ENCODE peak calls at places on chromosomes 13 and 19, in four cellular contexts. One of them, this sample, is unnamed.

GRCh38 chr13:41952749-41953148 is 8.2 kb downstream of the VWA8 start:
- DNase-seq in frontal cortex: no peak
- DNase-seq in head of caudate nucleus: no peak
- DNase-seq in progenitor cell of endocrine pancreas: no peak
- DNase-seq in this sample: no peak

GRCh38 chr13:99136427-99136954 is 64.2 kb upstream of the UBAC2 start:
- DNase-seq in progenitor cell of endocrine pancreas: no peak
- DNase-seq in frontal cortex: no peak
- DNase-seq in head of caudate nucleus: no peak
- DNase-seq in this sample: no peak

GRCh38 chr13:34340534-34340933 is 522.6 kb downstream of the RFC3 start:
- DNase-seq in frontal cortex: no peak
- DNase-seq in head of caudate nucleus: no peak
- DNase-seq in progenitor cell of endocrine pancreas: no peak
- DNase-seq in this sample: no peak

GRCh38 chr19:28960986-28961705 is 251.8 kb downstream of the UQCRFS1 start:
- DNase-seq in frontal cortex: no peak
- DNase-seq in head of caudate nucleus: no peak
- DNase-seq in progenitor cell of endocrine pancreas: no peak
- DNase-seq in this sample: no peak

GRCh38 chr19:41327499-41328156 is 17.7 kb downstream of the CCDC97 start:
- DNase-seq in head of caudate nucleus: no peak
- DNase-seq in frontal cortex: no peak
- DNase-seq in progenitor cell of endocrine pancreas: no peak
- DNase-seq in this sample: no peak

GRCh38 chr19:44025217-44025936 is at the start of gene ZNF222:
- DNase-seq in frontal cortex: peak; percentile 74
- DNase-seq in progenitor cell of endocrine pancreas: peak; percentile 43
- DNase-seq in head of caudate nucleus: peak; percentile 86
- DNase-seq in this sample: peak; percentile 67

GRCh38 chr13:29936961-29937360 is 86.5 kb upstream of the UBL3 start:
- DNase-seq in frontal cortex: no peak
- DNase-seq in head of caudate nucleus: no peak
- DNase-seq in progenitor cell of endocrine pancreas: no peak
- DNase-seq in this sample: no peak

GRCh38 chr13:37869756-37870488 is at the start of gene TRPC4:
- DNase-seq in head of caudate nucleus: peak; percentile 57
- DNase-seq in frontal cortex: peak; percentile 27
- DNase-seq in progenitor cell of endocrine pancreas: peak; percentile 49
- DNase-seq in this sample: peak; percentile 35

GRCh38 chr19:49057636-49058234 is at the start of gene CGB7:
- DNase-seq in head of caudate nucleus: peak; percentile 24
- DNase-seq in progenitor cell of endocrine pancreas: peak; percentile 53
- DNase-seq in frontal cortex: peak; percentile 73
- DNase-seq in this sample: no peak

GRCh38 chr13:32216281-32216680 is 98.9 kb downstream of the ZAR1L start:
- DNase-seq in head of caudate nucleus: no peak
- DNase-seq in frontal cortex: no peak
- DNase-seq in progenitor cell of endocrine pancreas: no peak
- DNase-seq in this sample: no peak

GRCh38 chr19:6362351-6362801 is 1.0 kb downstream of the CLPP start:
- DNase-seq in frontal cortex: no peak
- DNase-seq in progenitor cell of endocrine pancreas: no peak
- DNase-seq in head of caudate nucleus: no peak
- DNase-seq in this sample: no peak

GRCh38 chr13:44063467-44063866 is 183.8 kb downstream of the LACC1 start:
- DNase-seq in progenitor cell of endocrine pancreas: no peak
- DNase-seq in frontal cortex: no peak
- DNase-seq in head of caudate nucleus: peak; percentile 23
- DNase-seq in this sample: no peak

GRCh38 chr13:25291691-25292090 is 4.4 kb upstream of the MTMR6 start:
- DNase-seq in frontal cortex: no peak
- DNase-seq in head of caudate nucleus: no peak
- DNase-seq in progenitor cell of endocrine pancreas: no peak
- DNase-seq in this sample: no peak

GRCh38 chr13:49481788-49482187 is 14.0 kb upstream of the PHF11 start:
- DNase-seq in progenitor cell of endocrine pancreas: no peak
- DNase-seq in frontal cortex: no peak
- DNase-seq in head of caudate nucleus: no peak
- DNase-seq in this sample: no peak

GRCh38 chr13:30355405-30355741 is 48.0 kb upstream of the KATNAL1 start:
- DNase-seq in progenitor cell of endocrine pancreas: peak; percentile 22
- DNase-seq in head of caudate nucleus: no peak
- DNase-seq in frontal cortex: no peak
- DNase-seq in this sample: no peak

GRCh38 chr19:28665748-28666147 is 547.2 kb downstream of the UQCRFS1 start:
- DNase-seq in progenitor cell of endocrine pancreas: no peak
- DNase-seq in frontal cortex: no peak
- DNase-seq in head of caudate nucleus: no peak
- DNase-seq in this sample: no peak

GRCh38 chr19:18414504-18415176 is 4.6 kb upstream of the SSBP4 start:
- DNase-seq in progenitor cell of endocrine pancreas: no peak
- DNase-seq in head of caudate nucleus: no peak
- DNase-seq in frontal cortex: no peak
- DNase-seq in this sample: no peak

GRCh38 chr13:104382941-104383340 is 1316.7 kb upstream of the SLC10A2 start:
- DNase-seq in frontal cortex: no peak
- DNase-seq in head of caudate nucleus: no peak
- DNase-seq in progenitor cell of endocrine pancreas: no peak
- DNase-seq in this sample: no peak

GRCh38 chr19:51458899-51459592 is 792 bp upstream of the SIGLEC8 start:
- DNase-seq in frontal cortex: no peak
- DNase-seq in head of caudate nucleus: no peak
- DNase-seq in progenitor cell of endocrine pancreas: no peak
- DNase-seq in this sample: no peak

GRCh38 chr19:7969560-7969949 is 26.1 kb upstream of the TIMM44 start:
- DNase-seq in progenitor cell of endocrine pancreas: no peak
- DNase-seq in frontal cortex: no peak
- DNase-seq in head of caudate nucleus: no peak
- DNase-seq in this sample: no peak

GRCh38 chr19:47582320-47582909 is 9.5 kb upstream of the ZNF541 start:
- DNase-seq in head of caudate nucleus: no peak
- DNase-seq in progenitor cell of endocrine pancreas: no peak
- DNase-seq in frontal cortex: no peak
- DNase-seq in this sample: no peak

GRCh38 chr13:79735228-79735627 is 254.3 kb downstream of the NDFIP2 start:
- DNase-seq in progenitor cell of endocrine pancreas: no peak
- DNase-seq in head of caudate nucleus: no peak
- DNase-seq in frontal cortex: no peak
- DNase-seq in this sample: no peak

GRCh38 chr13:46552888-46553520 is at the start of gene LRCH1:
- DNase-seq in frontal cortex: peak; percentile 84
- DNase-seq in head of caudate nucleus: peak; percentile 67
- DNase-seq in progenitor cell of endocrine pancreas: peak; percentile 66
- DNase-seq in this sample: peak; percentile 83

GRCh38 chr19:34879563-34879962 is 47.1 kb upstream of the ZNF30 start:
- DNase-seq in head of caudate nucleus: no peak
- DNase-seq in progenitor cell of endocrine pancreas: no peak
- DNase-seq in frontal cortex: no peak
- DNase-seq in this sample: no peak

GRCh38 chr19:55809381-55810058 is 22.3 kb downstream of the NLRP11 start:
- DNase-seq in progenitor cell of endocrine pancreas: no peak
- DNase-seq in head of caudate nucleus: peak; percentile 10
- DNase-seq in frontal cortex: no peak
- DNase-seq in this sample: no peak

GRCh38 chr19:5637971-5638370 is 15.1 kb downstream of the SAFB start:
- DNase-seq in progenitor cell of endocrine pancreas: no peak
- DNase-seq in frontal cortex: no peak
- DNase-seq in head of caudate nucleus: no peak
- DNase-seq in this sample: no peak

GRCh38 chr19:58203814-58204475 is 21.1 kb downstream of the ZNF274 start:
- DNase-seq in progenitor cell of endocrine pancreas: no peak
- DNase-seq in head of caudate nucleus: no peak
- DNase-seq in frontal cortex: no peak
- DNase-seq in this sample: no peak

GRCh38 chr19:5867201-5868136 is 2.9 kb downstream of the FUT5 start:
- DNase-seq in progenitor cell of endocrine pancreas: no peak
- DNase-seq in head of caudate nucleus: no peak
- DNase-seq in frontal cortex: no peak
- DNase-seq in this sample: no peak

GRCh38 chr19:29795461-29795860 is 16.3 kb upstream of the CCNE1 start:
- DNase-seq in frontal cortex: no peak
- DNase-seq in head of caudate nucleus: no peak
- DNase-seq in progenitor cell of endocrine pancreas: no peak
- DNase-seq in this sample: no peak

GRCh38 chr19:39515551-39516191 is 732 bp downstream of the SELENOV start:
- DNase-seq in head of caudate nucleus: no peak
- DNase-seq in progenitor cell of endocrine pancreas: peak; percentile 29
- DNase-seq in frontal cortex: no peak
- DNase-seq in this sample: no peak

GRCh38 chr13:75636339-75637095 is 387 bp downstream of the LMO7 start:
- DNase-seq in progenitor cell of endocrine pancreas: peak; percentile 10
- DNase-seq in frontal cortex: peak; percentile 8
- DNase-seq in head of caudate nucleus: peak; percentile 11
- DNase-seq in this sample: peak; percentile 59

GRCh38 chr19:47036233-47036651 is 12.2 kb downstream of the TMEM160 start:
- DNase-seq in head of caudate nucleus: no peak
- DNase-seq in frontal cortex: no peak
- DNase-seq in progenitor cell of endocrine pancreas: no peak
- DNase-seq in this sample: no peak

GRCh38 chr19:17448190-17448967 is at the start of gene TMEM221:
- DNase-seq in frontal cortex: peak; percentile 71
- DNase-seq in progenitor cell of endocrine pancreas: peak; percentile 71
- DNase-seq in head of caudate nucleus: no peak
- DNase-seq in this sample: peak; percentile 71

GRCh38 chr19:14758816-14759215 is 19.5 kb downstream of the ADGRE2 start:
- DNase-seq in progenitor cell of endocrine pancreas: no peak
- DNase-seq in frontal cortex: no peak
- DNase-seq in head of caudate nucleus: no peak
- DNase-seq in this sample: no peak

GRCh38 chr19:11355160-11356073 is at the start of gene PLPPR2:
- DNase-seq in frontal cortex: peak; percentile 97
- DNase-seq in progenitor cell of endocrine pancreas: peak; percentile 77
- DNase-seq in head of caudate nucleus: peak; percentile 93
- DNase-seq in this sample: peak; percentile 89

GRCh38 chr13:87393358-87393757 is 277.8 kb upstream of the SLITRK5 start:
- DNase-seq in frontal cortex: no peak
- DNase-seq in head of caudate nucleus: no peak
- DNase-seq in progenitor cell of endocrine pancreas: no peak
- DNase-seq in this sample: no peak

GRCh38 chr19:33456076-33456844 is 65.3 kb downstream of the PEPD start:
- DNase-seq in progenitor cell of endocrine pancreas: no peak
- DNase-seq in frontal cortex: no peak
- DNase-seq in head of caudate nucleus: no peak
- DNase-seq in this sample: no peak

GRCh38 chr13:70339738-70340137 is 231.5 kb upstream of the KLHL1 start:
- DNase-seq in head of caudate nucleus: no peak
- DNase-seq in progenitor cell of endocrine pancreas: no peak
- DNase-seq in frontal cortex: no peak
- DNase-seq in this sample: no peak

GRCh38 chr19:46998445-46999142 is 21.0 kb upstream of the NPAS1 start:
- DNase-seq in progenitor cell of endocrine pancreas: no peak
- DNase-seq in frontal cortex: no peak
- DNase-seq in head of caudate nucleus: no peak
- DNase-seq in this sample: no peak